ENCODE peak calls at places on chromosomes 4 and X, in ten cellular contexts. C is thoracic aorta, X is tibial nerve, Z is endodermal cell, S is psoas muscle, L is mesenchymal stem cell, G is GM23248, D is GM23338, T is left ventricle myocardium inferior, R is IMR-90. N is an unnamed sample. For H3K4me1 and H3K27me3, the result is how much of the 10 kb centered on the place peaks cover.

GRCh38 chr4:157226035-157226434 is 5.5 kb downstream of the GRIA2 start:
- DNase-seq in X (no peak), D (no peak), C (no peak), S (no peak), T (no peak), Z (no peak), R (no peak), G (no peak), L (no peak), N (no peak)

GRCh38 chr4:164700471-164700870 is 53.5 kb upstream of the SMIM31 start:
- DNase-seq in R (no peak), Z (peak), C (no peak), D (peak), T (no peak), L (no peak), X (no peak), G (no peak), S (no peak), N (no peak)

GRCh38 chrX:145865082-145865481 is 47.5 kb downstream of the SLITRK2 start:
- DNase-seq in T (no peak), L (no peak), C (no peak), S (no peak), D (no peak), R (no peak), X (no peak), G (no peak), Z (no peak), N (no peak)

GRCh38 chr4:169619518-169619957 is 840 bp upstream of the CLCN3 start:
- DNase-seq in R (peak), X (peak), D (peak), Z (peak), L (peak), G (peak), S (no peak), C (no peak), T (no peak), N (peak)

GRCh38 chr4:179128299-179128698 is 1686.1 kb upstream of the AGA start:
- DNase-seq in R (no peak), T (no peak), G (no peak), Z (no peak), S (no peak), L (no peak), C (no peak), D (no peak), X (no peak), N (no peak)

GRCh38 chrX:115894087-115894486 is 276.5 kb upstream of the AGTR2 start:
- DNase-seq in T (no peak), G (no peak), Z (no peak), L (no peak), R (peak), S (peak), X (no peak), C (no peak), D (no peak), N (no peak)

GRCh38 chrX:70034646-70035045 is 15.1 kb downstream of the AWAT2 start:
- DNase-seq in X (no peak), D (no peak), C (no peak), T (no peak), L (no peak), S (no peak), R (no peak), G (no peak), Z (no peak), N (no peak)

GRCh38 chr4:180617203-180617602 is 1626.0 kb upstream of the TENM3 start:
- DNase-seq in R (peak), X (no peak), Z (peak), G (no peak), C (no peak), L (peak), D (peak), S (no peak), T (no peak), N (no peak)

GRCh38 chrX:147953976-147954375 is 27.2 kb upstream of the FMR1NB start:
- DNase-seq in Z (no peak), X (peak), T (peak), D (no peak), R (no peak), S (no peak), G (no peak), C (no peak), L (no peak), N (no peak)

GRCh38 chrX:46959985-46960700 is 47.9 kb downstream of the JADE3 start:
- DNase-seq in S (no peak), T (no peak), C (no peak), L (no peak), Z (no peak), R (no peak), D (no peak), G (peak), X (no peak), N (no peak)

GRCh38 chrX:46965125-46965758 is 53.0 kb downstream of the JADE3 start:
- DNase-seq in T (no peak), D (no peak), R (peak), X (no peak), G (peak), Z (no peak), L (peak), C (no peak), S (no peak), N (no peak)

GRCh38 chrX:46959101-46959500 is 46.9 kb downstream of the JADE3 start:
- DNase-seq in S (no peak), G (no peak), T (no peak), X (no peak), Z (no peak), D (no peak), C (no peak), R (no peak), L (no peak), N (no peak)

GRCh38 chrX:46961097-46961496 is 48.9 kb downstream of the JADE3 start:
- DNase-seq in D (no peak), T (no peak), C (no peak), L (no peak), G (no peak), S (no peak), Z (no peak), X (no peak), R (no peak), N (no peak)

DNA sequence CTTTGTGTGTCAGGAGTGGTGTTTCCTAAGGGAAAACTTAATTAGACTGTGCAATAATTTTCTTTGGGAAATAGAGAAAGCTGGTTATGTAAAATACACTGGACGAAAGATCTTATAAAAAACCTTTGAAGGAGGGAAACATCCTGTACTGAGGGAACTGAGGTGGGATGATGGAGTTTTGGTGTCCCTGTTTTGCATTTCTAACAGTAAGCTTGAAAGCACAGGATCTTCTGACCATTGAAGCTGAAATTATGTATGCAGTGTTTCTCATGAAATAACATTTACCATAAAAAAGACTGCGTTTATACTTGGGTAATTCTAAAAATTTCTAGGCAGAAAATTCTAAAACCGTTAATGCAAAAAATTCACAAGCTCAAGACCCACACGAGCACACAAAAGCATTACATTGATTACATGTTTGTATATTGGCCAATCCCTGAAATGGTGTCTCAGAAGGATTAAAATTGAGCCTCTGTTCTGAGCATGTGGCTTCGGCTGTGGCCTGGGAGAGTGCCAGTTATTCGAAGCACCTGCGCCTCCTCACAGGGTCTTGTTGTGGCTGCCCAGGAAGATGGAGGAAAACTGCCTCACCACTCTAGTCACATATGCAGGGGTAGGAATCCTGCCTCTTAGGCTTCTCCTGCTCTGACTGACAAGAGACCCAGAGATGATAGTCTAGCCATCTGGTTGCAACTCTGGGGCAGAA is 49.5 kb downstream of the JADE3 start:
- DNase-seq in C (no peak), L (no peak), G (no peak), X (no peak), T (no peak), S (no peak), Z (no peak), R (no peak), D (peak), N (no peak)
- H3K4me1 ChIP-seq in C (under half), L (under half), G (under half), X (under half), T (under half), S (under half), Z (under half), R (under half), D (under half), N (under half)

DNA sequence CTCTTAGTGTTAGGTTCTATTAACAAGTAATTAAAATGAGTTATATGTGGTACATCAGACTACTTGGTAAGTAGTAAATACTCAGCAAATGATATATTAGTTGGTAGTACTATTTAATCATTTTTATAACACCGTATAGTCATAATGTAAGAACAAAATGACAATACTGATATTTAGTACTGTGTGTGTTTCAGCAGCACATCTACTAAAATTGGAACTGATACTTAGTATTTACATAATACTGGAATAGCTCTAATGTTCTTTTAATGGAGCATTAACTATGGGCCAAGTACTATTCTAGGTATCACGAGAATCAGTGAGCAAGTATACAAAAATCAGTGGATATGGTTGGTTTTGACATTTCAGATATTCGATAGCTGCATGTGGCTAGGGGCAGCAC is 35.3 kb downstream of the ERVMER34-1 start:
- DNase-seq in D (no peak), C (no peak), R (no peak), T (no peak), S (no peak), L (no peak), Z (no peak), G (no peak), X (no peak), N (no peak)
- H3K27me3 ChIP-seq in D (under half), C (under half), R (under half), T (under half), S (under half), L (under half), Z (under half), G (under half), X (under half), N (under half)

GRCh38 chr4:90689739-90690138 is 562.5 kb downstream of the CCSER1 start:
- DNase-seq in C (no peak), S (no peak), X (no peak), T (no peak), D (no peak), G (no peak), L (no peak), Z (no peak), R (no peak), N (no peak)
- H3K4me1 ChIP-seq in C (under half), S (under half), X (under half), T (under half), D (under half), G (under half), L (under half), Z (under half), R (under half), N (under half)

DNA sequence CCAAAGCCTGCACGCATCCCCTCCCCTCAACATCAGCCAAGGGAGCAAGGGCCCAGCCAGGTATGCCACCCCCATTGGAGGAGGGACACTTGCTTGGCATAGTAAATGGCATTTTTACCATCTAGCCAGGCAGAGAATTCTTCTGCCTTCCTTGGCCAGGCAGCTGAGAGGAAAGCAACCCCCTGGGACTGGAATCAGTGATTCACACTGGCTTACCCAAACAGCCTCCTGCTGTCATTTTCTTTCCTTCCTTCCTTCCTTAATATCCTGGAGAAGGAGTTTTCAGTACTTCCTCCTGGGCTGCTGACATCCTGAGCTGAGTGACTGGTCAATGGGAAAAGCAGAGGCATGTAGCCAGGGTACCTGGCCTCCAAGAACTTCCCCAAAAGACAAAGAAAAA is 28.6 kb upstream of the KIAA1210 start:
- DNase-seq in C (no peak), S (no peak), G (peak), X (no peak), R (no peak), Z (no peak), D (no peak), L (no peak), T (no peak), N (no peak)
- H3K27me3 ChIP-seq in C (under half), S (under half), G (under half), X (under half), R (under half), Z (under half), D (under half), L (under half), T (under half), N (under half)

GRCh38 chr4:48985602-48985975 is 486 bp upstream of the CWH43 start:
- DNase-seq in T (no peak), S (no peak), G (no peak), Z (no peak), X (no peak), C (no peak), L (no peak), R (no peak), D (no peak), N (no peak)
- H3K4me1 ChIP-seq in T (under half), S (under half), G (under half), Z (under half), X (under half), C (under half), L (under half), R (under half), D (under half), N (under half)

GRCh38 chr4:148770848-148771247 is 328.6 kb upstream of the NR3C2 start:
- DNase-seq in X (no peak), D (no peak), G (no peak), L (no peak), C (no peak), R (peak), S (no peak), T (no peak), Z (no peak), N (no peak)

GRCh38 chr4:148776944-148777343 is 334.7 kb upstream of the NR3C2 start:
- DNase-seq in G (peak), Z (no peak), C (no peak), T (no peak), S (no peak), D (peak), X (no peak), L (no peak), R (peak), N (no peak)

GRCh38 chr4:148770377-148770776 is 328.2 kb upstream of the NR3C2 start:
- DNase-seq in S (no peak), D (peak), T (no peak), G (no peak), Z (no peak), R (no peak), L (no peak), C (no peak), X (no peak), N (no peak)

GRCh38 chr4:148774134-148774533 is 331.9 kb upstream of the NR3C2 start:
- DNase-seq in S (no peak), C (no peak), Z (no peak), L (no peak), R (no peak), G (no peak), T (no peak), D (no peak), X (no peak), N (no peak)

GRCh38 chr4:148773313-148773712 is 331.1 kb upstream of the NR3C2 start:
- DNase-seq in T (no peak), L (no peak), R (no peak), X (no peak), D (no peak), Z (no peak), G (no peak), C (no peak), S (no peak), N (no peak)
- H3K27me3 ChIP-seq in T (under half), L (under half), R (under half), X (under half), D (under half), Z (under half), G (under half), C (under half), S (under half), N (under half)

DNA sequence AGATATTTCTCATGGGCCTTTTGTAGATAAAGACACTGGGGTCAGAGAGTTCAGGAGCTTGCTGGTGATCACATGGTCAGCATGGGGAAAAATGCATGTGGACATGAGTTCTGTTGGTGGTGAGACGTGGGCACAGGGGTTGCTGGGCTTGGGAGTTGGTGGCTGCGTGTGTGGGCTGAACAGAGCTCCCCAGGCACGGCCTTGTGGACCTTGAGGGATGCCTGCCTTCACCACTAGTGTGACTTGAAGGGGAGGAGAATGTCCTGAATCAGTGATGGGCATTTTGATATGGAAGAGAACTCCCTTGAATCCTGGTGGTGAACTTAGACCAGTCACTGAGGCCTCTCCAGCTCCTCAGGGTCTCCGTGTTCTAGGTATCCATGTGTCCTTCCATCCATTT is 8.9 kb downstream of the CD99 start:
- DNase-seq in R (no peak), X (no peak), T (no peak), Z (no peak), D (no peak), C (no peak), G (no peak), L (no peak), S (no peak), N (no peak)
- H3K4me1 ChIP-seq in R (under half), X (half or more), T (half or more), Z (under half), D (under half), C (under half), G (half or more), L (under half), S (half or more), N (half or more)

GRCh38 chrX:40082447-40083119 is 15.2 kb downstream of the BCOR start:
- DNase-seq in Z (peak), T (peak), R (no peak), S (no peak), X (no peak), G (peak), D (no peak), C (no peak), L (no peak), N (no peak)

GRCh38 chrX:40083120-40083978 is 14.4 kb downstream of the BCOR start:
- DNase-seq in D (peak), R (no peak), Z (peak), C (no peak), X (no peak), L (no peak), T (peak), G (peak), S (peak), N (no peak)

GRCh38 chrX:40079572-40079971 is 18.2 kb downstream of the BCOR start:
- DNase-seq in Z (peak), R (no peak), G (no peak), S (no peak), D (no peak), L (no peak), T (no peak), C (no peak), X (no peak), N (no peak)

GRCh38 chrX:40080896-40081678 is 16.7 kb downstream of the BCOR start:
- DNase-seq in R (no peak), G (no peak), L (no peak), S (no peak), C (no peak), T (no peak), X (no peak), D (no peak), Z (no peak), N (no peak)

GRCh38 chrX:40081679-40082068 is 16.1 kb downstream of the BCOR start:
- DNase-seq in L (no peak), Z (peak), R (no peak), G (no peak), S (no peak), C (no peak), X (no peak), T (no peak), D (no peak), N (no peak)
- H3K27me3 ChIP-seq in L (under half), Z (under half), R (under half), G (under half), S (under half), C (under half), X (under half), T (under half), D (under half), N (under half)

DNA sequence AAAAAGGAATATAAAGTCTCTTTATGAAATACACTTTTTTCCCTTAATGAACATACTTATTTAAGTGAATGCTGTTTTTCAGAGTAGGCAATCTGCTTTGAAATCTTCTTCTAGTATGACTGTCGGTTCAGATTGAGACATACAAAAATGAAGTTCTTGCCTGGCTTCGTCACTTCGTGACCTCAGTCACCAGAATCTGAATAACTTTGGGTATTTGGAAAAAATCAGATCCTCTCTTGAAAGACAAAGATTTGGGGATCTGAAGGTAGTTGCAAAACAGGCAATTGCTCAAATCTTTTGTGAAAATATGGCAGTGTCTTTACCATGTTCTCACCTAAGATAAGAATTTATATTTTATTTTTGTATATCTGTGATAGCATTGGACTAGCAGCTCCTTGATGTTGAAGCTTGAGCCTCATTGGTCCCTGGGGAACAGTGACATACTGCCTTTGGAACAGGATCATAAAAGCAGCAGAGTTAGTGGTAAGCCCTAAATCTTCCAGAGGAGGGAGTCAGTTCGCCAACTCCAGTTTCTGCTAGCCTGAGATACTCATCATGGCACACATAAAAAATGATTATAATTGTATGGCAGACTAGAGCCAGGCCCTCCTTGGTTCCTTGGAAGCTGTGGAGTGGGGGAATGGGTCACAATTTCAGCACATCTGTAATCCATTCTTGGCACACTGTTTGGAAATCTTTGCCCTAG is 4.9 kb downstream of the ARFIP1 start:
- DNase-seq in G (peak), T (no peak), S (no peak), C (no peak), X (no peak), Z (peak), L (peak), D (peak), R (peak), N (no peak)
- H3K4me1 ChIP-seq in G (under half), T (half or more), S (under half), C (under half), X (under half), Z (under half), L (under half), D (under half), R (under half), N (under half)

N was measured in CD8-positive, alpha-beta memory T cell.